ENCODE peak calls at places on chromosomes 2 and 18, in six cellular contexts. B is fibroblast of the aortic adventitia; S is stimulated activated CD4-positive, alpha-beta T cell treated with anti-CD3 and anti-CD28 coated beads, Interleukin-4, amount 100 ng/mL, for 1 hour; P is HuH-7.5; M is COR-L47; U is foreskin fibroblast. J is an unnamed sample.

GRCh38 chr2:85536479-85536878 is 2.5 kb upstream of the MAT2A start:
- DNase-seq in B (peak), S (no peak), P (no peak), M (no peak), U (peak), J (no peak)

GRCh38 chr18:10060469-10060782 is 146.6 kb downstream of the VAPA start:
- DNase-seq in B (no peak), S (no peak), P (no peak), M (no peak), U (no peak), J (no peak)

GRCh38 chr2:98931596-98931995 is 4.4 kb downstream of the CRACDL start:
- DNase-seq in B (no peak), S (no peak), P (no peak), M (no peak), U (no peak), J (no peak)

GRCh38 chr2:118310016-118310877 is 222.0 kb downstream of the INSIG2 start:
- DNase-seq in B (peak), S (peak), P (no peak), M (no peak), U (peak), J (peak)

GRCh38 chr2:29974086-29974485 is 52.7 kb upstream of the ALK start:
- DNase-seq in B (no peak), S (no peak), P (no peak), M (no peak), U (no peak), J (no peak)

GRCh38 chr2:241933175-241933911 is 63.8 kb downstream of the RTP5 start:
- DNase-seq in B (peak), S (no peak), P (no peak), M (no peak), U (peak), J (no peak)

GRCh38 chr18:48827321-48828200 is 123.2 kb downstream of the SMAD7 start:
- DNase-seq in B (peak), S (no peak), P (no peak), M (peak), U (peak), J (peak)

GRCh38 chr2:237886702-237887481 is 27.5 kb downstream of the RAMP1 start:
- DNase-seq in B (peak), S (no peak), P (no peak), M (no peak), U (no peak), J (no peak)

GRCh38 chr2:182824056-182824758 is 42.2 kb downstream of the FRZB start:
- DNase-seq in B (no peak), S (no peak), P (no peak), M (peak), U (no peak), J (peak)

GRCh38 chr18:49151482-49151881 is 200.7 kb upstream of the SMAD7 start:
- DNase-seq in B (no peak), S (no peak), P (no peak), M (no peak), U (no peak), J (no peak)